ENCODE peak calls at places on chromosome 14, in seven cellular contexts. O is endothelial cell of umbilical vein, G is adrenal gland, C is HCT116, Z is A549, K is upper lobe of left lung, V is IMR-90. M is an unnamed sample.
A peak's percentile ranks its signal among the peaks of the same experiment; 100 is the strongest.

GRCh38 chr14:92491782-92492181 is 21.8 kb upstream of the RIN3 start:
- DNase-seq in C (no peak), G (no peak), V (no peak), O (no peak), K (no peak), Z (no peak), M (peak; percentile 42)

GRCh38 chr14:46034305-46034704 is 617.3 kb downstream of the RPL10L start:
- DNase-seq in O (no peak), V (no peak), G (no peak), Z (no peak), K (no peak), C (no peak), M (no peak)

GRCh38 chr14:67602995-67603545 is 3.0 kb upstream of the PIGH start:
- DNase-seq in K (no peak), G (peak; percentile 43), V (no peak), Z (no peak), O (no peak), C (no peak), M (no peak)

GRCh38 chr14:61406670-61407069 is 85.3 kb downstream of the PRKCH start:
- DNase-seq in O (peak; percentile 25), K (no peak), G (no peak), C (no peak), Z (no peak), V (no peak), M (no peak)

GRCh38 chr14:22878271-22879246 is 4.5 kb upstream of the REM2 start:
- DNase-seq in C (no peak), Z (no peak), O (no peak), G (no peak), V (no peak), K (no peak), M (no peak)

GRCh38 chr14:91108941-91109611 is 4.8 kb upstream of the DGLUCY start:
- DNase-seq in O (peak; percentile 98), G (peak; percentile 23), V (no peak), Z (no peak), C (no peak), K (no peak), M (no peak)

GRCh38 chr14:95875831-95876768 is 532 bp upstream of the TUNAR start:
- DNase-seq in V (no peak), C (no peak), K (peak; percentile 71), G (no peak), Z (no peak), O (no peak), M (no peak)

GRCh38 chr14:91410781-91411536 is 6.7 kb downstream of the CCDC88C start:
- DNase-seq in O (no peak), G (no peak), Z (no peak), K (no peak), V (no peak), C (no peak), M (no peak)

GRCh38 chr14:89171168-89171567 is 245.9 kb downstream of the FOXN3 start:
- DNase-seq in K (no peak), C (no peak), V (peak; percentile 41), Z (no peak), G (no peak), O (no peak), M (no peak)

GRCh38 chr14:83706555-83706954 is 1823.4 kb upstream of the FLRT2 start:
- DNase-seq in O (peak; percentile 45), K (no peak), G (no peak), C (no peak), Z (no peak), V (peak; percentile 6), M (no peak)

GRCh38 chr14:24314377-24315193 is 3.3 kb downstream of the LTB4R start:
- DNase-seq in Z (no peak), O (no peak), G (no peak), K (no peak), C (no peak), V (no peak), M (no peak)
- H3K4me1 ChIP-seq in Z (peaks cover 11% of the 10 kb centered on the region), O (peaks cover 77% of the 10 kb centered on the region), G (peaks cover 19% of the 10 kb centered on the region), K (peaks cover 74% of the 10 kb centered on the region), C (peaks cover 11% of the 10 kb centered on the region), V (peaks cover 10% of the 10 kb centered on the region), M (no peaks in the 10 kb centered on the region)

GRCh38 chr14:63852817-63853730 is at the start of gene SYNE2:
- DNase-seq in C (no peak), O (peak; percentile 78), K (peak; percentile 96), G (peak; percentile 73), Z (peak; percentile 82), V (peak; percentile 65), M (peak; percentile 86)
- TF ChIP-seq POLR2A in C (no peak), O (peak; percentile 14), K (peak; percentile 32), G (peak; percentile 60), Z (peak; percentile 49), V (no peak), M (peak; percentile 1)

DNA sequence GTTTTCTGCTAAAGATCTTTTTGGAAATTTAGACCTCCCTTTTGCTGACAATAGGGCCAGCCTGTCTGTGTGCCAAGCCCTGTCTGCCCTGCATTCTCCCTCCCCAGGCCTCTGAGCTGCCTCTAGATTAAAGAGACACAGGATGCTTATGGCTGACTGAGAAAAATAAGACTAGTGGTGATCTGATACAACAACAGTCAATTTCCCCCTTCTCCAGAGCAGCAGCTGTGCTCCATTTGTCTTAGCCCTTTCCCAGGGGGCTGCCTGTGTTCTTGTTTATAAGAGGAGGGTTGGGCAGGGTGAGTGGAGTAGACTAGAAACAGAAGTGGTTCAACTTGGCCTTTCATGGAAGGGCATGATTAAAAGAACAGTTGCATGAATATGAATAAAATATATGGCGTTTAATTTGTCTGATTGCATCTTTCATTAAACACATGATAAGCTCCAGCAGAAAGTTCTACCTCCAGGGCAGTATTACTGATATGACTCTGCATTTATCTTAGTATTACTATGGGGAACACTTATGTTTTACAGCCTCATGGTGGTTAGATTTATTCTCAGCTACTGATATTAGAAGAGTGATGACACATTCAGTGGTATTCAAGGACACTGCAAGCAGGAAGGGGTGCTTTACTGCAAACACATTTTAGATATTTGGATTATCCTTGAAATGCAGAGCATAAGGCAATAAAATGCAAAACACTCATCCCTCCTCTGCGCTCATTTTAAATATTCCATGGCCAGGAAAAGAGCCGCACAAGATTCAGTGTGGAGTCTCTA is 150.1 kb upstream of the CLEC14A start:
- DNase-seq in G (no peak), C (no peak), O (peak; percentile 54), K (no peak), V (peak; percentile 66), Z (no peak), M (no peak)
- H3K4me1 ChIP-seq in G (no peaks in the 10 kb centered on the region), C (no peaks in the 10 kb centered on the region), O (peaks cover 53% of the 10 kb centered on the region), K (peaks cover 3% of the 10 kb centered on the region), V (peaks cover 17% of the 10 kb centered on the region), Z (no peaks in the 10 kb centered on the region), M (no peaks in the 10 kb centered on the region)

GRCh38 chr14:104285483-104285790 is 147.1 kb downstream of the KIF26A start:
- DNase-seq in K (peak; percentile 22), G (no peak), O (no peak), C (no peak), Z (no peak), V (no peak), M (peak; percentile 7)
- TF ChIP-seq POLR2A in K (no peak), G (no peak), O (no peak), C (no peak), Z (no peak), V (no peak), M (no peak)

GRCh38 chr14:73457935-73458218 is 469 bp downstream of the NUMB start:
- DNase-seq in Z (no peak), C (no peak), O (no peak), K (no peak), V (no peak), G (no peak), M (peak; percentile 67)
- H3K4me1 ChIP-seq in Z (peaks cover 70% of the 10 kb centered on the region), C (peaks cover 6% of the 10 kb centered on the region), O (peaks cover 67% of the 10 kb centered on the region), K (peaks cover 68% of the 10 kb centered on the region), V (peaks cover 11% of the 10 kb centered on the region), G (peaks cover 25% of the 10 kb centered on the region), M (no peaks in the 10 kb centered on the region)

DNA sequence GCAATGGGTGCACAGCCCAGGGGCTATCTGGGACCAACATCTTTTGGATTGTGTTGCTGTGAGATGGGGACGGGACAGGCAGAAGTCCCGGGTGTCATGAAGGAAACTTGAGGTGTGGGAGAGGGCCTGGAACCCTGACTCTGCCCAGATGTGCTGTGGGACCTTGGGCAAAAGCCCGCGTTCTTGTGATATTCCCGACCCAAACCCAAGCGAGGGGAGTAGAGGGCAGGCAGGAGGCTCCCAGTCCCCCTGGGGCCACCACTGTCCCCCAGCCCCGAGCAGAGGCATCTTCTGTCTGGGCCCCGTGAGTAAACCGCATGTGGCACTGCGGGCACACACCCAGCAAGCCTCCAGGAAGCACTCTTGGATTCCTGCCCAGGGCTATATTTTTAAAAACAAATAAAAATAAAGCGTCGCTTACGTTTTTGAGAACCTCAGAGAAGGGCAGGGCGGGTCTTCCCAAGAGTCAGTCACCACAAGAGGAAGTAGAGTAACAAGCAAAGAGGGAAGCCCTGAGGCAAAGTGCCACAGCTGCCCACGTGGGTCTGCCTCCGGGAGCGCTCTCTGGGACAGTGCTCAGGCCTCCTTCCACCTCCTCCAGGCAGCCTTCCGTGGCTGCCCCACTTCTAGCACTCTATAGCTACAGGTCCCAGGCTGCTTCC is 39.5 kb downstream of the BEGAIN start:
- DNase-seq in V (peak; percentile 21), O (peak; percentile 34), K (peak; percentile 68), C (peak; percentile 55), Z (no peak), G (peak; percentile 56), M (no peak)
- TF ChIP-seq POLR2A in V (no peak), O (no peak), K (no peak), C (no peak), Z (no peak), G (no peak), M (no peak)

GRCh38 chr14:105468621-105469241 is 5.9 kb upstream of the CRIP2 start:
- DNase-seq in Z (no peak), O (no peak), C (no peak), V (no peak), G (no peak), K (no peak), M (no peak)
- H3K4me1 ChIP-seq in Z (peaks cover 40% of the 10 kb centered on the region), O (peaks cover 5% of the 10 kb centered on the region), C (peaks cover 25% of the 10 kb centered on the region), V (peaks cover 2% of the 10 kb centered on the region), G (peaks cover under 1% of the 10 kb centered on the region), K (peaks cover 45% of the 10 kb centered on the region), M (no peaks in the 10 kb centered on the region)

DNA sequence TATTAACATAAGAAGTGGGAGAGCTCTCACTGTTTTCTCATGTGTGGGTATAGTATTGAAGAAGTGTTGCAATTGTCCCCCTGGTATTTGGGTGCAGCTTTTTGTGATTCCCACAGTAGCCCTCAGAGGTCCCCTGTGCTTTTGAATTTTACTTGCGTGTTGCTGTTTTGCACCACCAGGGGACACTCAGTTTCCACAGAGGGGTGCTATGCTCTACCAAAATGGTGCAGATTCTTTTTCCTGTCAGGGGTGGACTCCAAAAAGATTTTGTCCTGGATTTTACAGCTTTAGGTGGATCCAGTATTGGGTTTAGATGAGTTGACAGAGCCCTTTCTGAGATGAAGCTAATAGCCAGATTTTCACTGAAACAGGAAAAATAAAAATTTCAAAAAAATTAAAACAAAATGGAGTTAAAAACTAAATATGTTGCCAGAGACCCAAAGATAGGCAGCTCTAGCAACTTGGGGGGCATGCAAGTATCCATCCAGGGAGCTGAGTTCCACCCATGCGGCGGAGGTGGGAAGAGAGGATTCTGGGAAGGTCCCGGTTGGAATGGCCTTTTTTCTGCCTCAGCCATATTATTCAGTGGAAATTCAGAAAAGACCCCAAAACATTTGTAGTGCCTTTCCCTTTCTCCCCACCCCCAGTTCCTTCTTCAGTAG is 50.2 kb downstream of the TTLL5 start:
- DNase-seq in Z (peak; percentile 68), G (peak; percentile 49), V (peak; percentile 72), C (peak; percentile 43), K (no peak), O (peak; percentile 41), M (no peak)
- TF ChIP-seq POLR2A in Z (no peak), G (no peak), V (peak; percentile 42), C (no peak), K (no peak), O (no peak), M (no peak)

M was measured in right lobe of liver.